ENCODE peak calls at places on chromosomes 5 and 9, in four cellular contexts. A is K562, Q is HepG2, H is HCT116. U is an unnamed sample. For H3K4me1, the result is how much of the 10 kb centered on the place peaks cover.

GRCh38 chr5:103808464-103809106 is 246.0 kb upstream of the NUDT12 start:
- DNase-seq in A (peak), Q (peak), H (peak), U (peak)

GRCh38 chr5:147504001-147504400 is 5.9 kb downstream of the DPYSL3 start:
- DNase-seq in A (no peak), Q (no peak), H (no peak), U (no peak)

GRCh38 chr5:71907001-71907564 is 188.0 kb downstream of the CARTPT start:
- DNase-seq in A (no peak), Q (no peak), H (no peak), U (no peak)

GRCh38 chr5:115262405-115263247 is at the start of gene PGGT1B:
- DNase-seq in A (peak), Q (peak), H (peak), U (peak)

GRCh38 chr5:163079618-163080017 is 357.8 kb upstream of the CCNG1 start:
- DNase-seq in A (peak), Q (no peak), H (no peak), U (no peak)

GRCh38 chr5:171313481-171314206 is 4.6 kb downstream of the TLX3 start:
- DNase-seq in A (no peak), Q (no peak), H (no peak), U (no peak)

GRCh38 chr5:10913846-10914245 is 152.8 kb upstream of the DAP start:
- DNase-seq in A (peak), Q (peak), H (no peak), U (no peak)

GRCh38 chr9:21591221-21592062 is 109.3 kb upstream of the IFNE start:
- DNase-seq in A (no peak), Q (peak), H (peak), U (no peak)

GRCh38 chr5:76733049-76733417 is 17.1 kb downstream of the F2R start:
- DNase-seq in A (no peak), Q (no peak), H (no peak), U (no peak)

GRCh38 chr9:84822589-84823233 is 153.2 kb downstream of the NTRK2 start:
- DNase-seq in A (no peak), Q (no peak), H (no peak), U (no peak)

GRCh38 chr9:23581936-23582335 is 244.1 kb downstream of the ELAVL2 start:
- DNase-seq in A (no peak), Q (no peak), H (no peak), U (no peak)

DNA sequence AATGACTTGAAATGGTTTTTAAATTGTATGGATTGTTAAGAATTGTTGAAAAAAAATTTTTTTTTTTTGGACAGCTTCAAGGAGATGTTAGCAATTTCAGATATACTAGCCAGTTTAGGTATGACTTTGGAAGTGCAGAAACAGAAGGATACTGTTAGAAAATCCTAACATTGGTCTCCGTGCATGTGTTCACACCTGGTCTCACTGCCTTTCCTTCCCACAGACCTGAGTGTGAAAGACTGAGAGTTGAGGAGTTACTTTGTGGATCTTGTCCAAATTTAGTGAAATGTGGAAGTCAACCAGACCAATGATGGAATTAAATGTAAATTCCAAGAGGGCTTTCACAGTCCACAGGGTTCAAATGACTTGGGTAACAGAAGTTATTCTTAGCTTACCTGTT is 102.3 kb downstream of the GDA start:
- DNase-seq in A (no peak), Q (no peak), H (no peak), U (no peak)
- H3K4me1 ChIP-seq in A (under half), Q (under half), H (under half), U (under half)

DNA sequence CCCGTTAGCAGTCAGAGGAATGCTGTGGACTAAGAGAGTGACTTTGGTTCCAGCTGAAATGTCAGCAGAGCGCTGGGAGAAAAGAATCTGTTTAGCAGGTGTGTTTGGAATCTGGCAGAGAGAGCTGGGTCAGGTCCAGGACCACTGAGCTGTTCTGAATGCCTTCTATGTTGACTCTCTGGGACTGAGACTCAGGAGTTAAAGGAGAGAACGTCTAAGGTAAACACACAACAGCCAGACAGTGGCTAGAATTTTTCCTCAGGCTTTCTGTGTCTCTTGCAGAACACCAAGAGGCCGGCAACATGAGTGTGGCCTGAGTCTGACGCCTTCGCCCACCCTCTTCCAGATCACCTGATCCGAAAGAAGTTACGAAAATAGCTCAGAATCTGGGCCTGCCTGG is 107.2 kb upstream of the ZNF462 start:
- DNase-seq in A (no peak), Q (no peak), H (no peak), U (no peak)
- TF ChIP-seq FOSL1 in A (no peak), Q (no peak), H (no peak), U (no peak)

GRCh38 chr9:93089481-93089991 is 6.5 kb upstream of the CARD19 start:
- DNase-seq in A (no peak), Q (no peak), H (no peak), U (no peak)
- H3K4me1 ChIP-seq in A (under half), Q (half or more), H (under half), U (under half)

GRCh38 chr5:63250939-63251338 is 672.3 kb downstream of the LRRC70 start:
- DNase-seq in A (no peak), Q (no peak), H (no peak), U (no peak)

GRCh38 chr5:63249960-63250359 is 671.3 kb downstream of the LRRC70 start:
- DNase-seq in A (no peak), Q (no peak), H (no peak), U (no peak)

GRCh38 chr5:63245271-63245670 is 666.7 kb downstream of the LRRC70 start:
- DNase-seq in A (no peak), Q (no peak), H (no peak), U (no peak)

GRCh38 chr5:63247651-63248050 is 669.0 kb downstream of the LRRC70 start:
- DNase-seq in A (no peak), Q (no peak), H (no peak), U (no peak)
- TF ChIP-seq FOSL1 in A (no peak), Q (no peak), H (no peak), U (no peak)

DNA sequence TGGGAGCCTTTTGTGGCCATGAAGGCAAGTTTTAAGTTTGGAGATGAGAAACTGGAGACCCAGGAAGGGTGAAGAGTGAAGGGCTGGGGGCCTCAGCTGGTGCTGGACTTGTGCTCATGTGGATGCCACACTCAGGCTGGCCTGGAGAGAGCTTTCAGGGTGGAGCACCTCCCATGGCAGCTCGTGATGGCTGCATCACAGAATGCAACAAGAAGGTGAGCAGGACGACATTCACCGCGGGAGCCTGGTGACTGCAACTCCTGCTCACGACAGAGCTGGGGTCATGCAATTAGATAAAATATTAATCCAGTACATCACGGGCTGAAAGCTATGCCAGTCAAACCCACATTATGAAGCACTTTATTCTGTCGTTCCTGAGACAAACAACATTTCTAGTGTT is 59.7 kb downstream of the SEMA4D start:
- DNase-seq in A (no peak), Q (no peak), H (no peak), U (no peak)
- H3K4me1 ChIP-seq in A (under half), Q (under half), H (under half), U (under half)

GRCh38 chr9:118522093-118523028 is 818.2 kb downstream of the TLR4 start:
- DNase-seq in A (peak), Q (peak), H (no peak), U (peak)
- TF ChIP-seq FOSL1 in A (no peak), Q (no peak), H (no peak), U (no peak)

GRCh38 chr5:34005211-34005610 is 2.6 kb downstream of the AMACR start:
- DNase-seq in A (no peak), Q (no peak), H (no peak), U (no peak)
- H3K4me1 ChIP-seq in A (under half), Q (half or more), H (under half), U (under half)

GRCh38 chr5:139848508-139849100 is 53.0 kb downstream of the PSD2 start:
- DNase-seq in A (no peak), Q (no peak), H (no peak), U (peak)

GRCh38 chr5:139845846-139846681 is 50.5 kb downstream of the PSD2 start:
- DNase-seq in A (no peak), Q (no peak), H (no peak), U (no peak)

GRCh38 chr5:139847091-139847490 is 51.5 kb downstream of the PSD2 start:
- DNase-seq in A (no peak), Q (no peak), H (no peak), U (no peak)

GRCh38 chr5:139849501-139849900 is 53.9 kb downstream of the PSD2 start:
- DNase-seq in A (no peak), Q (no peak), H (no peak), U (no peak)

DNA sequence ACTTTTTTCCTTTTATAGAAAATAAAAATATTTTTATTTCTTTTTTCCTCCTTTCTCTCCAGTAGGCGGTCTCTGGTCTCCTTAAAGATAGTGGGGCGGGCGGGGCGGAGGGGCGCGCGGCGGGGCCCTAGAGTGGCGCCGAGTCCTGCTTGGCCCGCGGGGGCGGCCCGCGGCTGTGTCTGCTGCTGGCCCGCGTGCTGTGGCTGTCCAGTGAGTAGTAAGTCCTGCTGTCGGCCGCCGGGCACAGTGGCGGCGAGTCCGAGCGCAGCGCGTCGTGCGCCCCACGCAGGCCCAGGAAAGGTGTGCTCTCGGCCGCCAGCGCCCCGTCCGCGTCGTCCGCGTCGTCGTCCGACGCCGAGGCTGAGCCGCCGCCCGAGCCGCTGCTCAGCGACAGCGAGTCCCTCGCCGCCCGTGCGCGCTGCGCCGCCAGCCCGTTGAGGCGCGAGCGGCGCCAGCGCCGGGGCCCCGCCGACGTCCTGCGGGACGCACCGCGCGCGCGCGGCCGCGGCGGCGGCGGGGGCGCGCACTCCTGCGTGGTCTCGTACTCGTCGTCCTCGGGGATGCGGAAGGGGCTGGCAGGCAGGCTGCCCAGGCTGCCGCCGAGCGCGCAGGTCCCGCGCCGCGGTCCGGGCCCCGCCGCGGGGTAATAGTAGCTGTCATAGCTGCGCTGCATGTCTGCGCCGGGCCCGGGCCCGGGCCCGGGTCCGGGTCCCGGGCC is 52.3 kb downstream of the PSD2 start:
- DNase-seq in A (peak), Q (no peak), H (no peak), U (no peak)
- TF ChIP-seq FOSL1 in A (no peak), Q (no peak), H (no peak), U (no peak)

GRCh38 chr5:112938286-112938685 is 16.3 kb upstream of the REEP5 start:
- DNase-seq in A (no peak), Q (no peak), H (no peak), U (no peak)
- H3K4me1 ChIP-seq in A (under half), Q (under half), H (under half), U (under half)

U was measured in H1.